ENCODE peak calls at places on chromosomes 12 and 14, in seven cellular contexts. I, T, B, S, P, A and M are unnamed samples.
A peak's percentile ranks its signal among the peaks of the same experiment; 100 is the strongest.

GRCh38 chr14:28142400-28143015 is 624.1 kb upstream of the FOXG1 start:
- DNase-seq in I (no peak), T (no peak), B (no peak), S (no peak), P (no peak), A (no peak), M (no peak)

GRCh38 chr12:13606290-13606689 is 375.1 kb downstream of the GRIN2B start:
- DNase-seq in I (no peak), T (no peak), B (no peak), S (no peak), P (no peak), A (no peak), M (no peak)

GRCh38 chr14:90795744-90796143 is 20.5 kb downstream of the TTC7B start:
- DNase-seq in I (no peak), T (peak; percentile 93), B (no peak), S (no peak), P (no peak), A (no peak), M (no peak)

GRCh38 chr12:97148941-97149559 is 242.0 kb downstream of the NEDD1 start:
- DNase-seq in I (peak; percentile 55), T (peak; percentile 4), B (peak; percentile 16), S (peak; percentile 61), P (peak; percentile 16), A (no peak), M (no peak)

GRCh38 chr12:92570056-92570753 is 132.6 kb upstream of the PLEKHG7 start:
- DNase-seq in I (peak; percentile 56), T (peak; percentile 86), B (peak; percentile 77), S (peak; percentile 87), P (peak; percentile 79), A (no peak), M (peak; percentile 30)

GRCh38 chr12:119090276-119090675 is 88.5 kb upstream of the HSPB8 start:
- DNase-seq in I (no peak), T (no peak), B (no peak), S (no peak), P (no peak), A (no peak), M (no peak)

GRCh38 chr12:99915251-99916082 is 69.3 kb downstream of the ANKS1B start:
- DNase-seq in I (no peak), T (peak; percentile 65), B (no peak), S (no peak), P (no peak), A (no peak), M (no peak)

GRCh38 chr12:65675141-65675621 is 149.1 kb upstream of the HMGA2 start:
- DNase-seq in I (no peak), T (peak; percentile 87), B (no peak), S (peak; percentile 29), P (no peak), A (no peak), M (no peak)

GRCh38 chr12:60494249-60494648 is 898.4 kb downstream of the SLC16A7 start:
- DNase-seq in I (no peak), T (peak; percentile 63), B (no peak), S (peak; percentile 25), P (no peak), A (no peak), M (no peak)

GRCh38 chr12:62211510-62211909 is 48.7 kb upstream of the USP15 start:
- DNase-seq in I (no peak), T (no peak), B (no peak), S (no peak), P (no peak), A (no peak), M (no peak)

GRCh38 chr14:29037428-29037827 is 270.8 kb downstream of the FOXG1 start:
- DNase-seq in I (no peak), T (peak; percentile 79), B (no peak), S (no peak), P (no peak), A (no peak), M (no peak)

GRCh38 chr14:32050839-32051238 is 26.3 kb upstream of the ARHGAP5 start:
- DNase-seq in I (no peak), T (no peak), B (no peak), S (no peak), P (no peak), A (no peak), M (no peak)

GRCh38 chr12:104999347-104999685 is 13.2 kb downstream of the NOPCHAP1 start:
- DNase-seq in I (peak; percentile 83), T (no peak), B (no peak), S (no peak), P (no peak), A (no peak), M (no peak)

DNA sequence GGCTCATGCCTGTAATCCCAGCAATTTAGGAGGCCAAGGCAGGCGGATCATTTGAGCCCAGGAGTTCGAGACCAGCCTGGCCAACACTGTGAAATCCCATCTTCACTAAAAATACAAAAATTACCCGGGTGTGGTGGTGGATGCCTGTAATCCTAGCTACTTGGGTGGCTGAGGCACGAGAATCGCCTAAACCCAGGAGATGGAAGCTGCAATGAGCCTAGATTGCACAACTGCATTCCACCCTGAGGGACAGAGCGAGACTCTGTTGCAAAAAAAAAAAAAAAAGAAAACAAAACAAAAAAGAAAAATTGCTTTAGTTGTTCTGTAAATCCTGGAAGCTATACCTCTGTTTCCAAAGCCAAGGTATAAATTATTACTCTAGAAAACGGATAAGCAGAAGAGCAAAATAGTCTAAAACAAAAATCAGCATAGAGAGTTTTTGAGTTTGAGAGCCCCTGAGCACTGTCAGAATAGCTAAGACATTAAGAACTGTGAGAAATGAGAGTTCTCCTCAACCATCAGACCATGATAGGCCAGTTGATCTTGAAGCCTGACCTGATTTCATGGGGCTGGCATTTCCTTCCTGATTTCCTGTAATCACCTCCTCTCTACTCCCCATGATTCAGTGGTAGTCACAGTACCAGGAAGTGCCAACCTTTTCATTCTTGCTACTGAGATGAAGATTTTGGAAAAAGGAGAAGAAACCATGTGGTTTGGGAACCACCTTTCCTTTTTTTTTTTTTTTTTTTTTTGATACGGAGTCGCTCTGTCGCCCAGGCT is 31.7 kb downstream of the ATP2A2 start:
- DNase-seq in I (no peak), T (peak; percentile 72), B (no peak), S (no peak), P (peak; percentile 37), A (no peak), M (no peak)
- H3K27ac ChIP-seq in I (no peak overlapping the region), T (peak overlapping the region; percentile 92), B (peak overlapping the region; percentile 25), S (no peak overlapping the region), P (no peak overlapping the region), A (no peak overlapping the region), M (peak overlapping the region; percentile 12)

DNA sequence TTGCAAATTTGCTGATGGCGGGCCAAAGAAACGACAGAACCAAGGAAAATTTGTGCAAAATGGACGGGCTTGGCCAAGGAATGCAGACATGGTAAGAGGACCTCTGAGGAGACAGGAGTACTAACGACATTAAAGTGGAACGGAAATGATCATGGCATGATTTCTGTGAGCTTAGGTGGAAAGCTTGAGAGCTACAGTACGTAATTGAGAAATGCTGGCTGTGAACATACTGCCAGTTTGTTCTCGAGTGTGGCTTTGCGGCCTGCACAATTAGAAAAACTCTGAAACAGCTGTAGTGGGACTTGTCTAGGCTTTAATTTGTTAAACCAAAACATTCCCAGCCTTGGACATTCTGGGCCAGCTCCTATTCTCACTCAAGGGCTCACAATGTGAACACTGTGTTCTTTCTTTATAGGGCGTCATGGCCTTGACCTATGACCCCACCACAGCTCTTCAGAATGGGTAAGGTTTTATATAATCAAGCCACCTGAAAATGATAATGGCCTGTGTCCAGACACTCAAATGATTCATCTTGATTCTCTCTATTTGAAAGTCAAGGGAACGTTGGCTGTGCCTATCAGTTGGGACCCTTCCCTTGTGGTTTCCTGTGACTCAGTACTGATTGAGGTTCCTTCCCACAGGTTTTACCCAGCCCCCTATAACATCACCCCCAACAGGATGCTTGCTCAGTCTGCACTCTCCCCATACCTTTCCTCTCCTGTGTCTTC is 48.5 kb downstream of the BAZ2A start:
- DNase-seq in I (no peak), T (peak; percentile 69), B (no peak), S (no peak), P (peak; percentile 46), A (no peak), M (no peak)
- H3K4me1 ChIP-seq in I (no peaks in the 10 kb centered on the region), T (no peaks in the 10 kb centered on the region), B (peaks cover 15% of the 10 kb centered on the region), S (no peaks in the 10 kb centered on the region), P (peaks cover 6% of the 10 kb centered on the region), A (no peaks in the 10 kb centered on the region), M (peaks cover 10% of the 10 kb centered on the region)

GRCh38 chr14:22433059-22433458 is 156.0 kb downstream of the DAD1 start:
- DNase-seq in I (no peak), T (no peak), B (no peak), S (no peak), P (no peak), A (no peak), M (no peak)

GRCh38 chr14:22438742-22439141 is 150.3 kb downstream of the DAD1 start:
- DNase-seq in I (no peak), T (no peak), B (no peak), S (no peak), P (no peak), A (no peak), M (no peak)

GRCh38 chr14:22434030-22434429 is 155.0 kb downstream of the DAD1 start:
- DNase-seq in I (no peak), T (no peak), B (no peak), S (no peak), P (no peak), A (no peak), M (no peak)

GRCh38 chr14:22432348-22432976 is 156.6 kb downstream of the DAD1 start:
- DNase-seq in I (peak; percentile 58), T (peak; percentile 84), B (no peak), S (no peak), P (peak; percentile 33), A (no peak), M (no peak)

DNA sequence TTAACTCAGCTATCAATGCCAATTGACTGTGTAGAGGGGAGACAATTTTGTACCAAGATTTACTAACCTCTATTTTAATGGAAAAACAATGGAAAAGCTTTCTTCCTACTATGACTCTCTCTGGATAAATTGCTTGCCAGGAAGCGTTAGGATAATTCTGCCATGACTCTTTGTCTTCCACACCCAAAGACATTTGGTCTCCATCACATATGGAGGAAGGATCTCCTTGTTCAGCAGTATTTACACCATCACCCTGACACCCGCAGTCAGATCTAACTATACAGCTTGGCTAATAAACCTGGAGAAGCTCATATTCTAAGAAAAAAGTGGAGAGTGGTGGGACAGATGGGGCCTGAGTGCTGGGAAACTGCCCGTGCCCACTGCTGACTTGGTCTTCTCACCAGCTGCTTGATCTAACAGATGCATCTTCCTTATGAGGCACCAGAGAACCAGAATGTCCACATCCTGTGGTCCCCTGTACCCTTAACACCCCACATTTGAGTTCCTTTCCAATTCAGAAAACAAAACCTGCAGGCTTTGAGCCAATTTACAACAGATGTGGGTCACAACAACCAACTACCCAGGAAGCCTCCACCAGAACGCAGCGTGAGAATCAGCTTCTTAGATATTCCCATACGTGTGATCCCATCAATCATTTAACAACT is 154.0 kb downstream of the DAD1 start:
- DNase-seq in I (no peak), T (no peak), B (no peak), S (no peak), P (no peak), A (no peak), M (no peak)
- H3K27me3 ChIP-seq in I (no peaks in the 10 kb centered on the region), T (peaks cover 50% of the 10 kb centered on the region), B (no peaks in the 10 kb centered on the region), S (no peaks in the 10 kb centered on the region), P (no peaks in the 10 kb centered on the region), A (no peaks in the 10 kb centered on the region), M (no peaks in the 10 kb centered on the region)

GRCh38 chr12:53034459-53034858 is 15.4 kb upstream of the TNS2 start:
- DNase-seq in I (no peak), T (no peak), B (no peak), S (no peak), P (no peak), A (no peak), M (no peak)
- H3K27ac ChIP-seq in I (no peak overlapping the region), T (no peak overlapping the region), B (no peak overlapping the region), S (no peak overlapping the region), P (no peak overlapping the region), A (no peak overlapping the region), M (no peak overlapping the region)

GRCh38 chr12:75982974-75983660 is 48.5 kb downstream of the PHLDA1 start:
- DNase-seq in I (no peak), T (no peak), B (no peak), S (no peak), P (no peak), A (no peak), M (no peak)
- H3K4me1 ChIP-seq in I (peaks cover 16% of the 10 kb centered on the region), T (peaks cover 22% of the 10 kb centered on the region), B (peaks cover 29% of the 10 kb centered on the region), S (peaks cover 27% of the 10 kb centered on the region), P (peaks cover 3% of the 10 kb centered on the region), A (peaks cover 42% of the 10 kb centered on the region), M (peaks cover 21% of the 10 kb centered on the region)